ENCODE peak calls at places on chromosome 4, in five cellular contexts. One of them, this sample, is unnamed.

GRCh38 chr4:164301430-164301829 is 452.5 kb upstream of the SMIM31 start:
- DNase-seq in stimulated activated CD4-positive, alpha-beta T cell treated with anti-CD3 and anti-CD28 coated beads, TNF-alpha, amount 100 ng/mL, for 4 hours: no peak
- DNase-seq in activated CD8-positive, alpha-beta memory T cell treated with anti-CD3 and anti-CD28 coated beads, Interleukin-2, amount 10 ng/mL, durations not matched to agents 7 days and 5 days: no peak
- DNase-seq in dorsolateral prefrontal cortex: no peak
- DNase-seq in Ammon's horn: no peak
- DNase-seq in this sample: no peak

GRCh38 chr4:78673258-78673817 is 102.8 kb upstream of the BMP2K start:
- DNase-seq in stimulated activated CD4-positive, alpha-beta T cell treated with anti-CD3 and anti-CD28 coated beads, TNF-alpha, amount 100 ng/mL, for 4 hours: no peak
- DNase-seq in activated CD8-positive, alpha-beta memory T cell treated with anti-CD3 and anti-CD28 coated beads, Interleukin-2, amount 10 ng/mL, durations not matched to agents 7 days and 5 days: no peak
- DNase-seq in dorsolateral prefrontal cortex: no peak
- DNase-seq in Ammon's horn: no peak
- DNase-seq in this sample: no peak

GRCh38 chr4:165312506-165312905 is 15.0 kb upstream of the MSMO1 start:
- DNase-seq in stimulated activated CD4-positive, alpha-beta T cell treated with anti-CD3 and anti-CD28 coated beads, TNF-alpha, amount 100 ng/mL, for 4 hours: no peak
- DNase-seq in activated CD8-positive, alpha-beta memory T cell treated with anti-CD3 and anti-CD28 coated beads, Interleukin-2, amount 10 ng/mL, durations not matched to agents 7 days and 5 days: no peak
- DNase-seq in dorsolateral prefrontal cortex: no peak
- DNase-seq in Ammon's horn: no peak
- DNase-seq in this sample: no peak

GRCh38 chr4:73053974-73054480 is 15.5 kb downstream of the COX18 start:
- DNase-seq in stimulated activated CD4-positive, alpha-beta T cell treated with anti-CD3 and anti-CD28 coated beads, TNF-alpha, amount 100 ng/mL, for 4 hours: no peak
- DNase-seq in activated CD8-positive, alpha-beta memory T cell treated with anti-CD3 and anti-CD28 coated beads, Interleukin-2, amount 10 ng/mL, durations not matched to agents 7 days and 5 days: no peak
- DNase-seq in dorsolateral prefrontal cortex: no peak
- DNase-seq in Ammon's horn: no peak
- DNase-seq in this sample: no peak

GRCh38 chr4:68655764-68656444 is 14.5 kb downstream of the UGT2B15 start:
- DNase-seq in stimulated activated CD4-positive, alpha-beta T cell treated with anti-CD3 and anti-CD28 coated beads, TNF-alpha, amount 100 ng/mL, for 4 hours: no peak
- DNase-seq in activated CD8-positive, alpha-beta memory T cell treated with anti-CD3 and anti-CD28 coated beads, Interleukin-2, amount 10 ng/mL, durations not matched to agents 7 days and 5 days: no peak
- DNase-seq in dorsolateral prefrontal cortex: no peak
- DNase-seq in Ammon's horn: no peak
- DNase-seq in this sample: no peak

GRCh38 chr4:152896819-152897218 is 39.3 kb upstream of the FHDC1 start:
- DNase-seq in stimulated activated CD4-positive, alpha-beta T cell treated with anti-CD3 and anti-CD28 coated beads, TNF-alpha, amount 100 ng/mL, for 4 hours: no peak
- DNase-seq in activated CD8-positive, alpha-beta memory T cell treated with anti-CD3 and anti-CD28 coated beads, Interleukin-2, amount 10 ng/mL, durations not matched to agents 7 days and 5 days: no peak
- DNase-seq in dorsolateral prefrontal cortex: no peak
- DNase-seq in Ammon's horn: no peak
- DNase-seq in this sample: no peak

GRCh38 chr4:54152846-54153600 is 53.1 kb downstream of the GSX2 start:
- DNase-seq in stimulated activated CD4-positive, alpha-beta T cell treated with anti-CD3 and anti-CD28 coated beads, TNF-alpha, amount 100 ng/mL, for 4 hours: no peak
- DNase-seq in activated CD8-positive, alpha-beta memory T cell treated with anti-CD3 and anti-CD28 coated beads, Interleukin-2, amount 10 ng/mL, durations not matched to agents 7 days and 5 days: no peak
- DNase-seq in dorsolateral prefrontal cortex: no peak
- DNase-seq in Ammon's horn: no peak
- DNase-seq in this sample: no peak

GRCh38 chr4:13542577-13543042 is 1.7 kb downstream of the NKX3-2 start:
- DNase-seq in stimulated activated CD4-positive, alpha-beta T cell treated with anti-CD3 and anti-CD28 coated beads, TNF-alpha, amount 100 ng/mL, for 4 hours: no peak
- DNase-seq in activated CD8-positive, alpha-beta memory T cell treated with anti-CD3 and anti-CD28 coated beads, Interleukin-2, amount 10 ng/mL, durations not matched to agents 7 days and 5 days: no peak
- DNase-seq in dorsolateral prefrontal cortex: no peak
- DNase-seq in Ammon's horn: no peak
- DNase-seq in this sample: peak; percentile 37

GRCh38 chr4:166091146-166091545 is 218.1 kb downstream of the TLL1 start:
- DNase-seq in stimulated activated CD4-positive, alpha-beta T cell treated with anti-CD3 and anti-CD28 coated beads, TNF-alpha, amount 100 ng/mL, for 4 hours: no peak
- DNase-seq in activated CD8-positive, alpha-beta memory T cell treated with anti-CD3 and anti-CD28 coated beads, Interleukin-2, amount 10 ng/mL, durations not matched to agents 7 days and 5 days: no peak
- DNase-seq in dorsolateral prefrontal cortex: no peak
- DNase-seq in Ammon's horn: no peak
- DNase-seq in this sample: no peak

GRCh38 chr4:174999407-174999806 is 81.2 kb downstream of the ADAM29 start:
- DNase-seq in stimulated activated CD4-positive, alpha-beta T cell treated with anti-CD3 and anti-CD28 coated beads, TNF-alpha, amount 100 ng/mL, for 4 hours: no peak
- DNase-seq in activated CD8-positive, alpha-beta memory T cell treated with anti-CD3 and anti-CD28 coated beads, Interleukin-2, amount 10 ng/mL, durations not matched to agents 7 days and 5 days: no peak
- DNase-seq in dorsolateral prefrontal cortex: no peak
- DNase-seq in Ammon's horn: no peak
- DNase-seq in this sample: no peak

This sample was measured in activated naive CD8-positive, alpha-beta T cell treated with anti-CD3 and anti-CD28 coated beads, Interleukin-2, amount 10 ng/mL, durations not matched to agents 7 days and 5 days.